ENCODE peak calls at places on chromosomes 11 and 22, in four cellular contexts. One of them, this sample, is unnamed.

GRCh38 chr11:8810331-8811301 is 100.4 kb upstream of the AKIP1 start:
- DNase-seq in GM12878: no peak
- DNase-seq in HL-60: no peak
- DNase-seq in K562: peak; percentile 57
- DNase-seq in this sample: peak; percentile 37

GRCh38 chr22:47567126-47567730 is 804.8 kb downstream of the TBC1D22A start:
- DNase-seq in GM12878: no peak
- DNase-seq in HL-60: no peak
- DNase-seq in K562: no peak
- DNase-seq in this sample: no peak

GRCh38 chr22:19820880-19821522 is 33.7 kb downstream of the GNB1L start:
- DNase-seq in GM12878: no peak
- DNase-seq in HL-60: no peak
- DNase-seq in K562: no peak
- DNase-seq in this sample: peak; percentile 14

GRCh38 chr11:17986711-17987220 is 26.1 kb downstream of the SERGEF start:
- DNase-seq in GM12878: no peak
- DNase-seq in HL-60: no peak
- DNase-seq in K562: no peak
- DNase-seq in this sample: no peak

GRCh38 chr22:35697142-35697541 is 20.5 kb upstream of the APOL5 start:
- DNase-seq in GM12878: no peak
- DNase-seq in HL-60: no peak
- DNase-seq in K562: no peak
- DNase-seq in this sample: no peak

GRCh38 chr22:36692280-36692679 is 11.3 kb downstream of the CACNG2 start:
- DNase-seq in GM12878: no peak
- DNase-seq in HL-60: no peak
- DNase-seq in K562: no peak
- DNase-seq in this sample: no peak

GRCh38 chr11:108713076-108713790 is 48.4 kb downstream of the DDX10 start:
- DNase-seq in GM12878: peak; percentile 54
- DNase-seq in HL-60: no peak
- DNase-seq in K562: no peak
- DNase-seq in this sample: no peak

GRCh38 chr11:123082977-123083376 is 21.0 kb upstream of the HSPA8 start:
- DNase-seq in GM12878: no peak
- DNase-seq in HL-60: no peak
- DNase-seq in K562: no peak
- DNase-seq in this sample: no peak

GRCh38 chr22:38467904-38468760 is at the start of gene KDELR3:
- DNase-seq in GM12878: no peak
- DNase-seq in HL-60: no peak
- DNase-seq in K562: peak; percentile 93
- DNase-seq in this sample: peak; percentile 74

GRCh38 chr11:128553662-128554392 is 33.5 kb downstream of the ETS1 start:
- DNase-seq in GM12878: no peak
- DNase-seq in HL-60: no peak
- DNase-seq in K562: no peak
- DNase-seq in this sample: no peak

GRCh38 chr11:44229664-44230063 is 80.3 kb downstream of the ALX4 start:
- DNase-seq in GM12878: no peak
- DNase-seq in HL-60: no peak
- DNase-seq in K562: no peak
- DNase-seq in this sample: no peak

GRCh38 chr11:69010964-69011623 is 2.0 kb downstream of the MRGPRF start:
- DNase-seq in GM12878: no peak
- DNase-seq in HL-60: peak; percentile 37
- DNase-seq in K562: peak; percentile 97
- DNase-seq in this sample: peak; percentile 70

GRCh38 chr11:6843670-6844069 is 1.8 kb upstream of the OR10A5 start:
- DNase-seq in GM12878: no peak
- DNase-seq in HL-60: no peak
- DNase-seq in K562: no peak
- DNase-seq in this sample: no peak

GRCh38 chr11:2752923-2753322 is 53.1 kb upstream of the KCNQ1OT1 start:
- DNase-seq in GM12878: peak; percentile 11
- DNase-seq in HL-60: no peak
- DNase-seq in K562: no peak
- DNase-seq in this sample: no peak

GRCh38 chr11:69627551-69627950 is 13.4 kb upstream of the CCND1 start:
- DNase-seq in GM12878: no peak
- DNase-seq in HL-60: no peak
- DNase-seq in K562: no peak
- DNase-seq in this sample: no peak

GRCh38 chr11:122149232-122149631 is 33.2 kb upstream of the BLID start:
- DNase-seq in GM12878: no peak
- DNase-seq in HL-60: no peak
- DNase-seq in K562: no peak
- DNase-seq in this sample: no peak

GRCh38 chr11:9266132-9266736 is 1.1 kb upstream of the DENND5A start:
- DNase-seq in GM12878: no peak
- DNase-seq in HL-60: no peak
- DNase-seq in K562: no peak
- DNase-seq in this sample: no peak

GRCh38 chr22:29268511-29269229 is 602 bp downstream of the EWSR1 start:
- DNase-seq in GM12878: no peak
- DNase-seq in HL-60: peak; percentile 30
- DNase-seq in K562: peak; percentile 69
- DNase-seq in this sample: no peak

GRCh38 chr11:95378106-95378505 is 147.1 kb upstream of the SESN3 start:
- DNase-seq in GM12878: no peak
- DNase-seq in HL-60: no peak
- DNase-seq in K562: no peak
- DNase-seq in this sample: no peak

GRCh38 chr11:45451766-45452440 is 165.8 kb upstream of the SYT13 start:
- DNase-seq in GM12878: no peak
- DNase-seq in HL-60: no peak
- DNase-seq in K562: no peak
- DNase-seq in this sample: no peak

GRCh38 chr22:35442471-35442870 is 42.5 kb downstream of the MCM5 start:
- DNase-seq in GM12878: no peak
- DNase-seq in HL-60: no peak
- DNase-seq in K562: no peak
- DNase-seq in this sample: no peak

GRCh38 chr22:20234760-20235452 is 33.2 kb downstream of the RTN4R start:
- DNase-seq in GM12878: no peak
- DNase-seq in HL-60: no peak
- DNase-seq in K562: no peak
- DNase-seq in this sample: no peak

GRCh38 chr22:42914511-42915076 is 57.5 kb upstream of the ARFGAP3 start:
- DNase-seq in GM12878: no peak
- DNase-seq in HL-60: no peak
- DNase-seq in K562: no peak
- DNase-seq in this sample: no peak

GRCh38 chr11:123525511-123525918 is 95.4 kb downstream of the GRAMD1B start:
- DNase-seq in GM12878: no peak
- DNase-seq in HL-60: no peak
- DNase-seq in K562: no peak
- DNase-seq in this sample: no peak

GRCh38 chr11:101741479-101742175 is 157.8 kb upstream of the TRPC6 start:
- DNase-seq in GM12878: no peak
- DNase-seq in HL-60: no peak
- DNase-seq in K562: no peak
- DNase-seq in this sample: no peak

GRCh38 chr11:79087238-79087956 is 353.4 kb downstream of the TENM4 start:
- DNase-seq in GM12878: no peak
- DNase-seq in HL-60: no peak
- DNase-seq in K562: no peak
- DNase-seq in this sample: no peak

GRCh38 chr11:87368876-87369480 is 331.2 kb downstream of the TMEM135 start:
- DNase-seq in GM12878: no peak
- DNase-seq in HL-60: no peak
- DNase-seq in K562: no peak
- DNase-seq in this sample: no peak

GRCh38 chr11:111982019-111982464 is 43.2 kb upstream of the DLAT start:
- DNase-seq in GM12878: peak; percentile 5
- DNase-seq in HL-60: peak; percentile 52
- DNase-seq in K562: peak; percentile 57
- DNase-seq in this sample: peak; percentile 51

GRCh38 chr11:109249597-109249996 is 172.4 kb upstream of the C11orf87 start:
- DNase-seq in GM12878: no peak
- DNase-seq in HL-60: no peak
- DNase-seq in K562: no peak
- DNase-seq in this sample: no peak

DNA sequence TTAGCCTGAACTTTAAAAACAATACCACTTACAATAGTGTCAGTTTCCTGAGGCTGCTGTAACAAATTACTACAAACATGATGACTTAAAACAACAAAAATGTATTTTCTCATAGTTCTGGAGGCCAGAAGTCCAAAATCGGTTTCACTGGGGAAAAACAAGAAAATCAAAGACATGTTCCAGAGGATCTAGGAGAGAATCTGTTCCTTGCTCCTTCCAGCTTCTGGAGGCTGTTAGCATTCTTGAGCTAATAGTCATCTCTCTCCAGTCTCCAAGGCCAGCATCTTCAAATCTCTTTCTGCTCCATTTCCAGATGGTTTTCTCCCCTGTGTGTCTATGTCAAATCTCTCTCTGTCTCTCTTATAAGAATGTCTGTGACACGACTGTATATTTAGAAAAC is 67.6 kb upstream of the TEAD1 start:
- DNase-seq in GM12878: no peak
- DNase-seq in HL-60: no peak
- DNase-seq in K562: no peak
- DNase-seq in this sample: no peak
- TF ChIP-seq SPI1 in GM12878: no peak
- TF ChIP-seq SPI1 in HL-60: no peak
- TF ChIP-seq SPI1 in K562: no peak
- TF ChIP-seq SPI1 in this sample: no peak

GRCh38 chr11:47050284-47050683 is 113.7 kb downstream of the CSTPP1 start:
- DNase-seq in GM12878: no peak
- DNase-seq in HL-60: no peak
- DNase-seq in K562: no peak
- DNase-seq in this sample: no peak

GRCh38 chr11:47052165-47052564 is 115.6 kb downstream of the CSTPP1 start:
- DNase-seq in GM12878: no peak
- DNase-seq in HL-60: no peak
- DNase-seq in K562: no peak
- DNase-seq in this sample: no peak

GRCh38 chr11:47055534-47055933 is 119.0 kb downstream of the CSTPP1 start:
- DNase-seq in GM12878: no peak
- DNase-seq in HL-60: no peak
- DNase-seq in K562: no peak
- DNase-seq in this sample: no peak

GRCh38 chr11:47051217-47051616 is 114.7 kb downstream of the CSTPP1 start:
- DNase-seq in GM12878: no peak
- DNase-seq in HL-60: no peak
- DNase-seq in K562: no peak
- DNase-seq in this sample: no peak

DNA sequence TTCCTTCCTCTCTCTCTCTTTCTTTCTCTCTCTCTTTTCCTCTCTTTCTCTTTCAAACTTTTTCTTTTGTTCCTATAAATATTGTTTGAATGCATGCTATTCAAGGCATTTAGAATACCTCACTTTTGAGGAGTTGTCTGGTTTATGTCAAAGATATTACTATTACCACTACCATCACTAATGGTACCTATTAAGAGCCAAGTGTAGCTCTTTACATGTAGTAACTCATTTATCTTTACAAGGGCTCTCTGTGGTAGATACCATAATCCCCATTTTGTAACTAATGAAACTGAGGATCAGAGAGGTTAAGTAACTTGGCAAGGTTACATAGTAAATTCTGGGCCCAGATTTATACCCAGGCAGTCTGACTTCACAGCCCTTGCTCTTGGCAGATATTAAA is 116.0 kb downstream of the CSTPP1 start:
- DNase-seq in GM12878: no peak
- DNase-seq in HL-60: no peak
- DNase-seq in K562: no peak
- DNase-seq in this sample: no peak
- TF ChIP-seq SPI1 in GM12878: no peak
- TF ChIP-seq SPI1 in HL-60: no peak
- TF ChIP-seq SPI1 in K562: no peak
- TF ChIP-seq SPI1 in this sample: no peak

DNA sequence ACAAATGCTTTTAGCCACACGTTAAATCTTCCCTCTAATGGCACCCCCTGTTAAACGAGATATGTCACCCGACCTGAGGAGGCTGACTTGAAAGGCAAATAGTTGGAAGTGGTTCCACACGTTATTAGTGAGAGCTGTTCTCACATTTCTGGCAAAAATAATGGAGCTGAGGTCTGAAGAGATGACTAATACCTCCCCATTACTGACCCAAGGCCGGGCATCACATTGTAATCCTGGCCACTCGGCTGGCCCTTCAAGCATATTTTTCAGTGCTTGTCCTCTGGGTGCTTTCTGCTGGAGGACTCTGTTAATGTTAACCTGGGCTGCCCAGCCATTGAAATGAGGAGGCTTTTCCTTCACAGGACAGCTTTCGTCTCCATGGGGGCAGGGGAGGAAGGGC is 260.0 kb upstream of the CADM1 start:
- DNase-seq in GM12878: no peak
- DNase-seq in HL-60: no peak
- DNase-seq in K562: no peak
- DNase-seq in this sample: no peak
- TF ChIP-seq SPI1 in GM12878: no peak
- TF ChIP-seq SPI1 in HL-60: no peak
- TF ChIP-seq SPI1 in K562: no peak
- TF ChIP-seq SPI1 in this sample: no peak

DNA sequence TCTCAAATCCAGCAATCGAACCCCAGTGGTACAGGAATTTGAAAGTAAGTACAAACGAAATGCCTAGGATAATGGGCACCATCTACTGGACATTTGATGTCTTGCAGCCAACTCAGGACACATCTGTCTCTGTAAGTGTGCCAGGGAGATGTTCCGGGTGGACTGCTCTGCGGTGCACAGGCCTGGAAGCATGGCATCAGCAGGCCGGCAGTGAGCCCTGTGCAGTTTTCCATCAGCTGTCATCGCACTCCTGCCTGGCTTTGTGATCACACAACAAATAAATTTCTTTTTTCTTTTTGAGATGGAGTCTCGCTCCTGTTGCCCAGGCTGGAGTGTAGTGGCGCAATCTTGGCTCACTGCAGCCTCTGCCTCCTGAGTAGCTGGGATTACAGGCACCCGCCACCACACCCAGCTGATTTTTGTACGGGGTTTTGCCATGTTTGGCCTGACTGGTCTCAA is 71.0 kb downstream of the JAM3 start:
- DNase-seq in GM12878: peak; percentile 25
- DNase-seq in HL-60: peak; percentile 45
- DNase-seq in K562: peak; percentile 35
- DNase-seq in this sample: peak; percentile 36
- TF ChIP-seq SPI1 in GM12878: no peak
- TF ChIP-seq SPI1 in HL-60: no peak
- TF ChIP-seq SPI1 in K562: no peak
- TF ChIP-seq SPI1 in this sample: no peak